ENCODE peak calls at places on chromosome 9, in four cellular contexts. D is fibroblast of lung, V is A673, E is suprapubic skin. J is an unnamed sample.

GRCh38 chr9:132513416-132513815 is 69.0 kb upstream of the BARHL1 start:
- DNase-seq in D (no peak), V (no peak), E (no peak), J (no peak)

GRCh38 chr9:136510561-136510960 is 27.7 kb upstream of the SEC16A start:
- DNase-seq in D (no peak), V (no peak), E (no peak), J (no peak)

GRCh38 chr9:126292736-126293521 is 33.7 kb upstream of the MVB12B start:
- DNase-seq in D (no peak), V (no peak), E (no peak), J (no peak)

GRCh38 chr9:37676411-37676830 is 25.7 kb downstream of the FRMPD1 start:
- DNase-seq in D (no peak), V (peak; percentile 78), E (no peak), J (no peak)

GRCh38 chr9:116323012-116323411 is 169.4 kb downstream of the PAPPA start:
- DNase-seq in D (no peak), V (peak; percentile 90), E (no peak), J (no peak)

GRCh38 chr9:444528-444927 is 229.9 kb downstream of the DOCK8 start:
- DNase-seq in D (no peak), V (peak; percentile 48), E (no peak), J (no peak)

GRCh38 chr9:96015876-96016686 is 140.6 kb downstream of the ERCC6L2 start:
- DNase-seq in D (no peak), V (no peak), E (no peak), J (no peak)

GRCh38 chr9:110319781-110320180 is 17.9 kb downstream of the TXNDC8 start:
- DNase-seq in D (no peak), V (no peak), E (no peak), J (no peak)

GRCh38 chr9:14985419-14985818 is 75.2 kb upstream of the FREM1 start:
- DNase-seq in D (no peak), V (peak; percentile 83), E (no peak), J (no peak)

GRCh38 chr9:124311283-124311682 is 53.5 kb downstream of the NEK6 start:
- DNase-seq in D (no peak), V (no peak), E (no peak), J (no peak)
- TF ChIP-seq CTCF in D (no peak), V (peak; percentile 16), E (no peak), J (no peak)

DNA sequence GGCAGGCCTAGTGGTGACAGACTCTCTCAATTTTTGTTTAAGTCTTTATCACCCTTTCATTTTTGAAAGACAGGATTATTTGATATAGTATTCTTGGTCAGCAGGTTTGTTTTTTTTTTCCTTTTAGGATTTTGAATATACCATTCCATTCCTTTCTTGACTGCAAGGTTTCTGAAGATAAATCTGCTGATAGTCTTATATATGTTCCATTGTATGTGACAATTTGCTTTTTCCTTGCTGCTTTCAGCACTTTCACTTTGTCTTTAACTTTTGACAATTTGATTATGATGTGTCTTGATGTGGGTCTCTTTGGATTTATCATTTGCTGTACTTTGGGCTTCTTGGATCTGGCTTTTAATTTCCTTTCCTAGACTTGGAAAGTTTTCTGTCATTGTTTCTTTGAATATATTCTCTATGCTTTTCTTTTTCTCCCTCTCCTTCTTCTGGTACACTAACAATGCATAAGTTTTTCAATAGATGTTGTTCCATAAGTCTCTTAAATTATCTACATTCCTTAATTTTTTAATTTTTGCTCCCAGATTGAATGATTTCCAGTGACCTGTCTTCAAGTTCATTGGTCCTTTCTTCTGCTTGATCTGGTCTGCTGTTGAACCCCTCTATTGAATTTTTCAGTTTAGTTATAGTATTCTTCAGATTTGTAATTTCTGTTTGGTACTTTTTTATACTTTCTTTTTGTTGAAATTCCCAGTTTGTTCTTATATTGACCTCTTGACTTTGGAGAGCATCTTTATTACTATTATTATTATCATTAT is 14.6 kb upstream of the FBXW2 start:
- DNase-seq in D (no peak), V (no peak), E (no peak), J (no peak)
- H3K9me3 ChIP-seq in D (no peaks in the 10 kb centered on the region), V (peaks cover 17% of the 10 kb centered on the region), E (peaks cover 27% of the 10 kb centered on the region), J (no peaks in the 10 kb centered on the region)

GRCh38 chr9:106478312-106479099 is 384.5 kb upstream of the ZNF462 start:
- DNase-seq in D (no peak), V (no peak), E (no peak), J (no peak)
- H3K4me3 ChIP-seq in D (no peak overlapping the region), V (no peak overlapping the region), E (no peak overlapping the region), J (no peak overlapping the region)

GRCh38 chr9:128190013-128190412 is 1.4 kb downstream of the CIZ1 start:
- DNase-seq in D (no peak), V (no peak), E (no peak), J (no peak)
- TF ChIP-seq CTCF in D (no peak), V (no peak), E (no peak), J (no peak)

GRCh38 chr9:92850898-92851297 is 26.9 kb downstream of the ZNF484 start:
- DNase-seq in D (no peak), V (no peak), E (no peak), J (no peak)

DNA sequence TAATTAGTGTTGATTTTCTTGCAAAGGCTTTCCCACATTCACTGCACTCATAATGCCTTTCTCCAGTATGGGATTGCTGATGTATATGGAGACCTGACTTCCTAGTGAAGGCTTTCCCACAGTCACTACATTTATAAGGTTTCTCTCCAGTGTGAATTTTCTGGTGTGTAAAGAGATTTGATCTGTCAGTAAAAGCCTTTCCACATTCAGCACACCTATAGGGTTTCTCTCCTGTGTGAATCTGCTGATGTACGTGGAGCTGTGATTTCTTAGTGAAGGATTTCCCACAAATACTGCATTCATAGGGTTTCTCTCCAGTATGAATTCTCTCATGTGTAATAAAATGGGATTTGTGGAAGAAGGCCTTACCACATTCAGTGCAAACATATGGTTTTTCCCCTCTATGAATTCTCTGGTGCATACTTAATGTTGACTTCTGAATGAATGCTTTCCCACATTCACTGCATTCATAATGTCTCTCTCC is 31.1 kb downstream of the ZNF484 start:
- DNase-seq in D (peak; percentile 16), V (no peak), E (no peak), J (no peak)
- H3K9me3 ChIP-seq in D (peaks cover 4% of the 10 kb centered on the region), V (peaks cover 55% of the 10 kb centered on the region), E (peaks cover 37% of the 10 kb centered on the region), J (peaks cover 42% of the 10 kb centered on the region)

DNA sequence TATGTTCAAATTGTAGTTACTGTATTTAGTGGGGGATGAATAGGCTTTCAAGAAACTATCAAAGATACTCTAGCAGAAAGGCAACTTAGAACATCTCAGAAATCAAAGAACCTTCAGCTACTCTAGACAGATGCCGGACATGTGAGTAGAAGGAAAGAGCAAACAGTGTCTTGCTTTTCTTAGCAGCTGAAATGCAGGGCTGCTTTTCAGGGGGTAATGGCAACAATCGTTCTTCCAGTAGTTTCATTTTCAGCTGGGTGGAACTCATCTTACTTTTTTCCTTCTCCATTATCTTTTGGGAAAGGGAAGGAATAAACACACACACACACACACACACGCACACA is 281.6 kb downstream of the CRB2 start:
- DNase-seq in D (peak; percentile 58), V (no peak), E (no peak), J (no peak)
- H3K4me3 ChIP-seq in D (peak overlapping the region; percentile 69), V (no peak overlapping the region), E (peak overlapping the region; percentile 12), J (peak overlapping the region; percentile 22)

J was measured in CD8-positive, alpha-beta T cell.